ENCODE peak calls at places on chromosomes 2 and 18, in nine cellular contexts. One of them, this sample, is unnamed. For H3K4me1, the result is how much of the 10 kb centered on the place peaks cover.

GRCh38 chr18:58255701-58256311 is 211.8 kb downstream of the NEDD4L start:
- DNase-seq in ovary: no peak
- DNase-seq in Peyer's patch: no peak
- DNase-seq in tibial artery: no peak
- DNase-seq in vagina: no peak
- DNase-seq in transverse colon: no peak
- DNase-seq in pancreas: no peak
- DNase-seq in cardiac muscle cell: no peak
- DNase-seq in heart right ventricle: peak
- DNase-seq in this sample: no peak

GRCh38 chr2:19611491-19612332 is 253.3 kb upstream of the OSR1 start:
- DNase-seq in ovary: no peak
- DNase-seq in Peyer's patch: no peak
- DNase-seq in tibial artery: no peak
- DNase-seq in vagina: no peak
- DNase-seq in transverse colon: peak
- DNase-seq in pancreas: no peak
- DNase-seq in cardiac muscle cell: peak
- DNase-seq in heart right ventricle: no peak
- DNase-seq in this sample: no peak

GRCh38 chr2:45845058-45845457 is 193.6 kb downstream of the PRKCE start:
- DNase-seq in ovary: no peak
- DNase-seq in Peyer's patch: no peak
- DNase-seq in tibial artery: no peak
- DNase-seq in vagina: no peak
- DNase-seq in transverse colon: no peak
- DNase-seq in pancreas: no peak
- DNase-seq in cardiac muscle cell: no peak
- DNase-seq in heart right ventricle: no peak
- DNase-seq in this sample: no peak

GRCh38 chr18:57846258-57846657 is 43.1 kb upstream of the ATP8B1 start:
- DNase-seq in ovary: no peak
- DNase-seq in Peyer's patch: no peak
- DNase-seq in tibial artery: no peak
- DNase-seq in vagina: no peak
- DNase-seq in transverse colon: no peak
- DNase-seq in pancreas: no peak
- DNase-seq in cardiac muscle cell: peak
- DNase-seq in heart right ventricle: no peak
- DNase-seq in this sample: no peak

GRCh38 chr2:79715328-79715727 is 202.5 kb downstream of the CTNNA2 start:
- DNase-seq in ovary: no peak
- DNase-seq in Peyer's patch: no peak
- DNase-seq in tibial artery: no peak
- DNase-seq in vagina: no peak
- DNase-seq in transverse colon: no peak
- DNase-seq in pancreas: no peak
- DNase-seq in cardiac muscle cell: no peak
- DNase-seq in heart right ventricle: no peak
- DNase-seq in this sample: no peak

GRCh38 chr2:4618630-4619228 is 915.4 kb downstream of the DCDC2C start:
- DNase-seq in ovary: no peak
- DNase-seq in Peyer's patch: no peak
- DNase-seq in tibial artery: no peak
- DNase-seq in vagina: no peak
- DNase-seq in transverse colon: no peak
- DNase-seq in pancreas: no peak
- DNase-seq in cardiac muscle cell: no peak
- DNase-seq in heart right ventricle: no peak
- DNase-seq in this sample: no peak

GRCh38 chr2:21372654-21373053 is 248.9 kb downstream of the TDRD15 start:
- DNase-seq in ovary: no peak
- DNase-seq in Peyer's patch: no peak
- DNase-seq in tibial artery: no peak
- DNase-seq in vagina: no peak
- DNase-seq in transverse colon: no peak
- DNase-seq in pancreas: no peak
- DNase-seq in cardiac muscle cell: no peak
- DNase-seq in heart right ventricle: no peak
- DNase-seq in this sample: no peak

GRCh38 chr18:61398961-61399632 is 65.9 kb downstream of the CDH20 start:
- DNase-seq in ovary: no peak
- DNase-seq in Peyer's patch: no peak
- DNase-seq in tibial artery: no peak
- DNase-seq in vagina: no peak
- DNase-seq in transverse colon: no peak
- DNase-seq in pancreas: no peak
- DNase-seq in cardiac muscle cell: peak
- DNase-seq in heart right ventricle: no peak
- DNase-seq in this sample: no peak

GRCh38 chr2:23497063-23497462 is 112.1 kb downstream of the KLHL29 start:
- DNase-seq in ovary: no peak
- DNase-seq in Peyer's patch: no peak
- DNase-seq in tibial artery: peak
- DNase-seq in vagina: no peak
- DNase-seq in transverse colon: no peak
- DNase-seq in pancreas: no peak
- DNase-seq in cardiac muscle cell: peak
- DNase-seq in heart right ventricle: no peak
- DNase-seq in this sample: no peak

GRCh38 chr2:161308178-161308955 is at the start of gene PSMD14:
- DNase-seq in ovary: peak
- DNase-seq in Peyer's patch: peak
- DNase-seq in tibial artery: peak
- DNase-seq in vagina: peak
- DNase-seq in transverse colon: peak
- DNase-seq in pancreas: peak
- DNase-seq in cardiac muscle cell: peak
- DNase-seq in heart right ventricle: peak
- DNase-seq in this sample: peak

GRCh38 chr18:54004828-54005227 is 219.6 kb downstream of the MBD2 start:
- DNase-seq in ovary: no peak
- DNase-seq in Peyer's patch: no peak
- DNase-seq in tibial artery: no peak
- DNase-seq in vagina: no peak
- DNase-seq in transverse colon: no peak
- DNase-seq in pancreas: no peak
- DNase-seq in cardiac muscle cell: peak
- DNase-seq in heart right ventricle: no peak
- DNase-seq in this sample: no peak

GRCh38 chr2:179726461-179727180 is 134.8 kb downstream of the ZNF385B start:
- DNase-seq in ovary: no peak
- DNase-seq in Peyer's patch: no peak
- DNase-seq in tibial artery: no peak
- DNase-seq in vagina: no peak
- DNase-seq in transverse colon: no peak
- DNase-seq in pancreas: no peak
- DNase-seq in cardiac muscle cell: no peak
- DNase-seq in heart right ventricle: no peak
- DNase-seq in this sample: no peak

GRCh38 chr2:197008229-197008628 is 81.7 kb upstream of the PGAP1 start:
- DNase-seq in ovary: no peak
- DNase-seq in Peyer's patch: no peak
- DNase-seq in tibial artery: no peak
- DNase-seq in vagina: no peak
- DNase-seq in transverse colon: no peak
- DNase-seq in pancreas: no peak
- DNase-seq in cardiac muscle cell: peak
- DNase-seq in heart right ventricle: no peak
- DNase-seq in this sample: no peak

GRCh38 chr18:44589709-44590108 is 91.0 kb upstream of the SETBP1 start:
- DNase-seq in ovary: no peak
- DNase-seq in Peyer's patch: no peak
- DNase-seq in tibial artery: no peak
- DNase-seq in vagina: no peak
- DNase-seq in transverse colon: no peak
- DNase-seq in pancreas: no peak
- DNase-seq in cardiac muscle cell: peak
- DNase-seq in heart right ventricle: no peak
- DNase-seq in this sample: no peak

GRCh38 chr2:25131567-25132295 is 36.6 kb downstream of the POMC start:
- DNase-seq in ovary: peak
- DNase-seq in Peyer's patch: peak
- DNase-seq in tibial artery: no peak
- DNase-seq in vagina: no peak
- DNase-seq in transverse colon: peak
- DNase-seq in pancreas: peak
- DNase-seq in cardiac muscle cell: peak
- DNase-seq in heart right ventricle: peak
- DNase-seq in this sample: no peak

DNA sequence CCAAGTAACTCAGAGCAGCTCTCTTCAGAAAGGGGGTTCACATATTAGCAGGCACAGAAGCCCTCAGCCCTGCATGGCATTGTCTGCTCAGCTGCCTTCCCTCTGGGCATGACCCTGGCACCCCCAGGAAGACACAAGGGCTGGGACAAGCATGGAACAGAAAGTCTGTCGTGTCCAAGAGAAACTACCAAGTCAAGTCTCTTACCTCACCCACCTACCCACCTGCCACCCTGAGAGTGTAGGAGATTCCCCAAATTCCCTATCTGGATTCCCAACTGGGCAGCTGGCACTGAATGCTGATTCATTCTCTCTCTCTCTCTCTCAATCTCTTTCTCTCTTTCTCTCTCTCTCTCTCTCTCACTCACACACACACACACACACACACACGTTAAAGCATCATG is 21.6 kb downstream of the SMAD7 start:
- DNase-seq in ovary: peak
- DNase-seq in Peyer's patch: peak
- DNase-seq in tibial artery: no peak
- DNase-seq in vagina: no peak
- DNase-seq in transverse colon: no peak
- DNase-seq in pancreas: no peak
- DNase-seq in cardiac muscle cell: no peak
- DNase-seq in heart right ventricle: no peak
- DNase-seq in this sample: no peak
- H3K4me3 ChIP-seq in ovary: no peak
- H3K4me3 ChIP-seq in Peyer's patch: no peak
- H3K4me3 ChIP-seq in tibial artery: no peak
- H3K4me3 ChIP-seq in vagina: peak
- H3K4me3 ChIP-seq in transverse colon: no peak
- H3K4me3 ChIP-seq in pancreas: no peak
- H3K4me3 ChIP-seq in cardiac muscle cell: no peak
- H3K4me3 ChIP-seq in heart right ventricle: no peak
- H3K4me3 ChIP-seq in this sample: no peak

DNA sequence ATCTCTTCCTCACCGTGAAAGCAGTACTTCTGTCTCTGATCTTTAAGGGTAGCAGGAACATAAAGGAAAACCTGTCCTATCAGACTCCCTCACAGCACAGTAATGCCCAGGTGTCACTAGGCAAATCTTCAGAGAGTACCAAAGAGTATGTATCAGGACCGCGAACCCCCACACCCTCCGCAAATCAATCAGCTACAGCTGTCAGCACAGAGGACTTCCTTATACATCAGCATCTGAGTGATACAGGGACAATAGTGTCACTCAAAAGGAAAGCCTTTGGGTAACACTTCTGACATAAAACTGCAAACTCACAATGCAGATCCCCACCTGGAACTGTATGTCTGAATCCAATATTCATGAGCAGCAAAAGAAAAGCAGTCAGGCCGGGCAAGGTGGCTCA is 2.6 kb downstream of the AFG3L2 start:
- DNase-seq in ovary: no peak
- DNase-seq in Peyer's patch: no peak
- DNase-seq in tibial artery: no peak
- DNase-seq in vagina: no peak
- DNase-seq in transverse colon: no peak
- DNase-seq in pancreas: no peak
- DNase-seq in cardiac muscle cell: no peak
- DNase-seq in heart right ventricle: no peak
- DNase-seq in this sample: no peak
- H3K4me1 ChIP-seq in ovary: under half
- H3K4me1 ChIP-seq in Peyer's patch: under half
- H3K4me1 ChIP-seq in tibial artery: under half
- H3K4me1 ChIP-seq in vagina: under half
- H3K4me1 ChIP-seq in transverse colon: under half
- H3K4me1 ChIP-seq in pancreas: under half
- H3K4me1 ChIP-seq in cardiac muscle cell: under half
- H3K4me1 ChIP-seq in heart right ventricle: under half
- H3K4me1 ChIP-seq in this sample: under half

DNA sequence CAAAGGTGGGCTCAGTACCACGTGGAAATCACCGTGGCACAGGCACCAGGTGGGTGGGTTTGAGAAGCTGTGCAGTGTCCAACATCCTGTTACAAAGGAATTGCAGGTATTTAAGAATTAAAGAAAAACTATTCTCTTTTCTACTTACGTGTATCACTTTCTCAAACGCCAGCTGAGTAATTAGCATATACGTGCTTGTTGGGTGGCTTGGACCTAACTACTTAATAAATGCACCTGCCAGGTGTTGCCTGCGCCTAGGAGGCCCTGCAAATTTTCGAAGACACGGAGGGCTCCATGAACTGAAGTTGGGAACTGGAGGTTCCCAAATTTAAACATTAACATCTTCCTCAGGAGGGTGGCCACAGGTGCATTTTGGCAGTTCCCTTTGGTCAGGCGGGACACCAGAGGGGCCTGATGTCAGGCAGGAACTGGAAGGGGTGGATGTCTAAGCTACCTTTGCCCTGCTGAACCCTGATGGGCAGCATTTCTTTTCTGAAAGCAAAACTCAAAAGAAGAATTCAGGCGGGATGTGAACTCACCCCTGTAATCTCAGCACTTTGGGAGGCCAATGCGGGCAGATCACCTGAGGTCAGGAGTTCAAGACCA is 84.8 kb downstream of the HS6ST1 start:
- DNase-seq in ovary: no peak
- DNase-seq in Peyer's patch: no peak
- DNase-seq in tibial artery: no peak
- DNase-seq in vagina: peak
- DNase-seq in transverse colon: no peak
- DNase-seq in pancreas: no peak
- DNase-seq in cardiac muscle cell: no peak
- DNase-seq in heart right ventricle: no peak
- DNase-seq in this sample: no peak
- TF ChIP-seq CTCF in ovary: peak
- TF ChIP-seq CTCF in Peyer's patch: no peak
- TF ChIP-seq CTCF in tibial artery: no peak
- TF ChIP-seq CTCF in vagina: no peak
- TF ChIP-seq CTCF in transverse colon: no peak
- TF ChIP-seq CTCF in pancreas: no peak
- TF ChIP-seq CTCF in cardiac muscle cell: no peak
- TF ChIP-seq CTCF in heart right ventricle: no peak
- TF ChIP-seq CTCF in this sample: no peak

DNA sequence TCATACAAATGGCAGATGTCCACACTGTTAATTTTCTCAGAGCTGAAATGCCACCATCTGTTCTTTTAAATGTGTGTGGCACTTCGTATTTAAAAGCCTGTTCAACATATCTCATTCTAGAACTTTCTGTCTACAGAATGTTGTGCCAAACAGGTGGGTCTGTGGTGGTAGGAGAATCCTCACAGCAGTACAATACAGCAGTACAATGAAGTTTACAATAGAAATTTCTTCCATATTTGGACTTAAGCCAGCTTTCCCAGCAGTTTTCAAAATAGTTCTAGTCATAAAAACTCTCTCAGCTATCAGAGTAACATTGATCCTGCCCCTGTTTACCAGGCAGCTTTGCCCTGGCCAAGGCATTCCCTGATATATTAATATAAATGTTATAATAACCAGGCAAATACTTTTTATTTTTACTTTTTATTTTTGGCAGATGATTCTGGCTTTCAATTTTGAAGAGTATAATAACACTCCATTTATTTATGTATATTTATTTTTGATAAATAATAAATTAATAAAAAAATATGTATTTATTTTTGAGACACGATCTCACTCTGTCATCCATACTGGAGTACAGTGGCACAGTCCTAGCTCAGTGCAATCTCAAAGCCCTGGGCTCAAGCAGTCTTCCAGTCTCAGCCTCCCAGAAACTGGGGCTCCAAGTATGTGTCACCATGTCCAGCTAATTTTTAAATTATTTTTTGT is 93.6 kb upstream of the ITGA6 start:
- DNase-seq in ovary: no peak
- DNase-seq in Peyer's patch: no peak
- DNase-seq in tibial artery: no peak
- DNase-seq in vagina: no peak
- DNase-seq in transverse colon: no peak
- DNase-seq in pancreas: no peak
- DNase-seq in cardiac muscle cell: no peak
- DNase-seq in heart right ventricle: no peak
- DNase-seq in this sample: no peak
- H3K4me3 ChIP-seq in ovary: no peak
- H3K4me3 ChIP-seq in Peyer's patch: no peak
- H3K4me3 ChIP-seq in tibial artery: no peak
- H3K4me3 ChIP-seq in vagina: no peak
- H3K4me3 ChIP-seq in transverse colon: no peak
- H3K4me3 ChIP-seq in pancreas: no peak
- H3K4me3 ChIP-seq in cardiac muscle cell: no peak
- H3K4me3 ChIP-seq in heart right ventricle: no peak
- H3K4me3 ChIP-seq in this sample: no peak